ENCODE peak calls at places on chromosomes 2 and 18, in four cellular contexts. F is NCI-H1105 treated with DMSO at 0.1 percent for 48 hours, Q is T-cell, W is neural crest cell. N is an unnamed sample.
A peak's percentile ranks its signal among the peaks of the same experiment; 100 is the strongest.

GRCh38 chr2:215003001-215003400 is 135.4 kb downstream of the ABCA12 start:
- DNase-seq in F (no peak), Q (no peak), W (no peak), N (peak; percentile 22)

GRCh38 chr2:241702155-241702404 is 241 bp downstream of the ING5 start:
- DNase-seq in F (no peak), Q (peak; percentile 75), W (no peak), N (no peak)

GRCh38 chr18:63405986-63406385 is 16.3 kb downstream of the VPS4B start:
- DNase-seq in F (no peak), Q (no peak), W (no peak), N (no peak)

GRCh38 chr18:48279312-48279711 is 129.9 kb downstream of the ZBTB7C start:
- DNase-seq in F (no peak), Q (no peak), W (no peak), N (no peak)

GRCh38 chr18:58269931-58270330 is 225.9 kb downstream of the NEDD4L start:
- DNase-seq in F (peak; percentile 49), Q (no peak), W (no peak), N (no peak)

GRCh38 chr2:38653715-38654494 is 12.0 kb upstream of the GALM start:
- DNase-seq in F (no peak), Q (peak; percentile 28), W (no peak), N (no peak)

GRCh38 chr2:217076651-217077232 is 216.9 kb upstream of the TNP1 start:
- DNase-seq in F (no peak), Q (no peak), W (no peak), N (no peak)

GRCh38 chr2:235833971-235834620 is 334.1 kb downstream of the GBX2 start:
- DNase-seq in F (no peak), Q (no peak), W (no peak), N (no peak)

GRCh38 chr2:79612999-79613398 is 100.1 kb downstream of the CTNNA2 start:
- DNase-seq in F (no peak), Q (no peak), W (no peak), N (no peak)

GRCh38 chr2:96970248-96970875 is 16.0 kb downstream of the FAM178B start:
- DNase-seq in F (no peak), Q (no peak), W (no peak), N (no peak)

GRCh38 chr2:188529710-188530109 is 238.0 kb downstream of the GULP1 start:
- DNase-seq in F (no peak), Q (no peak), W (no peak), N (no peak)

GRCh38 chr2:119218478-119219064 is 5.1 kb upstream of the STEAP3 start:
- DNase-seq in F (peak; percentile 75), Q (no peak), W (no peak), N (no peak)

GRCh38 chr18:48657446-48658120 is 118.8 kb downstream of the CTIF start:
- DNase-seq in F (no peak), Q (no peak), W (no peak), N (no peak)

GRCh38 chr2:144096531-144096930 is 423.4 kb downstream of the ZEB2 start:
- DNase-seq in F (peak; percentile 4), Q (no peak), W (no peak), N (no peak)

GRCh38 chr2:191758420-191759199 is 80.7 kb downstream of the NABP1 start:
- DNase-seq in F (peak; percentile 40), Q (peak; percentile 17), W (peak; percentile 14), N (no peak)

GRCh38 chr2:205699554-205700289 is 17.4 kb downstream of the NRP2 start:
- DNase-seq in F (no peak), Q (no peak), W (no peak), N (no peak)

GRCh38 chr2:177273456-177273855 is 8.9 kb upstream of the NFE2L2 start:
- DNase-seq in F (no peak), Q (no peak), W (no peak), N (no peak)

GRCh38 chr18:48663931-48664847 is 125.4 kb downstream of the CTIF start:
- DNase-seq in F (peak; percentile 11), Q (peak; percentile 11), W (peak; percentile 85), N (peak; percentile 58)

GRCh38 chr2:128685841-128686497 is 367.3 kb upstream of the HS6ST1 start:
- DNase-seq in F (no peak), Q (no peak), W (no peak), N (no peak)

GRCh38 chr2:62229082-62229620 is 33.2 kb downstream of the B3GNT2 start:
- DNase-seq in F (no peak), Q (no peak), W (no peak), N (no peak)

GRCh38 chr18:69567813-69568488 is 167.3 kb downstream of the DOK6 start:
- DNase-seq in F (no peak), Q (no peak), W (no peak), N (no peak)

GRCh38 chr2:176556383-176556782 is 287.1 kb downstream of the MTX2 start:
- DNase-seq in F (no peak), Q (no peak), W (no peak), N (no peak)

GRCh38 chr2:239162141-239162821 is 238.5 kb downstream of the HDAC4 start:
- DNase-seq in F (no peak), Q (no peak), W (no peak), N (no peak)

GRCh38 chr2:1072258-1072657 is 121.6 kb downstream of the SNTG2 start:
- DNase-seq in F (no peak), Q (no peak), W (no peak), N (no peak)

GRCh38 chr2:122808286-122808969 is 1053.0 kb downstream of the TSN start:
- DNase-seq in F (no peak), Q (no peak), W (no peak), N (no peak)

GRCh38 chr2:219576505-219577388 is 4.6 kb downstream of the INHA start:
- DNase-seq in F (peak; percentile 21), Q (no peak), W (peak; percentile 28), N (no peak)

GRCh38 chr2:30628341-30628740 is 178.9 kb downstream of the CAPN13 start:
- DNase-seq in F (no peak), Q (no peak), W (no peak), N (no peak)

GRCh38 chr2:17878222-17879136 is at the start of gene KCNS3:
- DNase-seq in F (peak; percentile 50), Q (no peak), W (peak; percentile 26), N (no peak)

GRCh38 chr2:1491751-1492150 is 78.5 kb downstream of the TPO start:
- DNase-seq in F (no peak), Q (no peak), W (no peak), N (no peak)